ENCODE peak calls at places on chromosomes 2 and 18, in eight cellular contexts. V is sigmoid colon, W is thoracic aorta, D is GM03348, U is cardiac muscle cell, X is putamen, B is HFFc6, Z is cardiac fibroblast. F is an unnamed sample.

GRCh38 chr2:11676640-11677039 is 6.6 kb upstream of the NTSR2 start:
- DNase-seq in V (peak; percentile 36), W (no peak), D (no peak), U (no peak), X (no peak), B (no peak), Z (no peak), F (peak; percentile 55)

GRCh38 chr18:61831071-61831470 is 61.7 kb downstream of the RNF152 start:
- DNase-seq in V (no peak), W (no peak), D (no peak), U (peak; percentile 65), X (no peak), B (peak; percentile 33), Z (peak; percentile 37), F (no peak)

GRCh38 chr18:33906046-33906445 is 318.7 kb downstream of the NOL4 start:
- DNase-seq in V (no peak), W (no peak), D (no peak), U (no peak), X (no peak), B (no peak), Z (no peak), F (no peak)

GRCh38 chr2:40049782-40050181 is 270.7 kb upstream of the THUMPD2 start:
- DNase-seq in V (no peak), W (no peak), D (peak; percentile 7), U (no peak), X (no peak), B (no peak), Z (no peak), F (no peak)

GRCh38 chr2:99066602-99067001 is 74.9 kb upstream of the C2orf15 start:
- DNase-seq in V (no peak), W (no peak), D (peak; percentile 51), U (peak; percentile 56), X (peak; percentile 41), B (peak; percentile 33), Z (peak; percentile 77), F (no peak)

GRCh38 chr2:195575879-195576391 is 81.1 kb upstream of the SLC39A10 start:
- DNase-seq in V (no peak), W (no peak), D (peak; percentile 79), U (no peak), X (no peak), B (peak; percentile 73), Z (peak; percentile 91), F (no peak)

GRCh38 chr18:21134895-21135294 is 23.3 kb upstream of the ROCK1 start:
- DNase-seq in V (no peak), W (no peak), D (no peak), U (no peak), X (peak; percentile 6), B (peak; percentile 5), Z (peak; percentile 55), F (no peak)

GRCh38 chr18:25373443-25373842 is 21.5 kb upstream of the ZNF521 start:
- DNase-seq in V (no peak), W (no peak), D (no peak), U (no peak), X (no peak), B (no peak), Z (no peak), F (no peak)

GRCh38 chr2:221529943-221530652 is 42.0 kb downstream of the EPHA4 start:
- DNase-seq in V (no peak), W (no peak), D (peak; percentile 62), U (no peak), X (no peak), B (peak; percentile 86), Z (peak; percentile 36), F (no peak)

GRCh38 chr18:2304378-2305175 is 266.7 kb downstream of the METTL4 start:
- DNase-seq in V (no peak), W (no peak), D (no peak), U (no peak), X (no peak), B (peak; percentile 23), Z (peak; percentile 51), F (no peak)

GRCh38 chr18:74734013-74734444 is 136.4 kb downstream of the ZNF407 start:
- DNase-seq in V (no peak), W (no peak), D (no peak), U (no peak), X (no peak), B (no peak), Z (no peak), F (no peak)

F was measured in mesenteric fat pad.